ENCODE peak calls at places on chromosomes 6 and 20, in four cellular contexts. One of them, this sample, is unnamed.

GRCh38 chr6:117352466-117353081 is 73.2 kb downstream of the ROS1 start:
- DNase-seq in GM12878: no peak
- DNase-seq in SK-N-SH: no peak
- DNase-seq in H1: no peak
- DNase-seq in this sample: peak; percentile 29

GRCh38 chr20:47258745-47259695 is 97.5 kb downstream of the ZMYND8 start:
- DNase-seq in GM12878: peak; percentile 98
- DNase-seq in SK-N-SH: no peak
- DNase-seq in H1: no peak
- DNase-seq in this sample: no peak

GRCh38 chr6:16205377-16206144 is 32.8 kb upstream of the GMPR start:
- DNase-seq in GM12878: peak; percentile 95
- DNase-seq in SK-N-SH: peak; percentile 45
- DNase-seq in H1: no peak
- DNase-seq in this sample: no peak

GRCh38 chr6:80029442-80029841 is 25.0 kb downstream of the TTK start:
- DNase-seq in GM12878: peak; percentile 16
- DNase-seq in SK-N-SH: no peak
- DNase-seq in H1: no peak
- DNase-seq in this sample: no peak

GRCh38 chr6:13866291-13866690 is 51.9 kb upstream of the MCUR1 start:
- DNase-seq in GM12878: no peak
- DNase-seq in SK-N-SH: no peak
- DNase-seq in H1: no peak
- DNase-seq in this sample: no peak

GRCh38 chr20:63815869-63816268 is 15.2 kb downstream of the ZBTB46 start:
- DNase-seq in GM12878: no peak
- DNase-seq in SK-N-SH: no peak
- DNase-seq in H1: no peak
- DNase-seq in this sample: no peak

GRCh38 chr20:4956200-4956810 is 45.0 kb downstream of the SLC23A2 start:
- DNase-seq in GM12878: no peak
- DNase-seq in SK-N-SH: peak; percentile 61
- DNase-seq in H1: no peak
- DNase-seq in this sample: peak; percentile 76

GRCh38 chr6:48111575-48111974 is 578 bp upstream of the PTCHD4 start:
- DNase-seq in GM12878: no peak
- DNase-seq in SK-N-SH: no peak
- DNase-seq in H1: no peak
- DNase-seq in this sample: no peak

GRCh38 chr20:44166008-44166407 is 21.0 kb downstream of the JPH2 start:
- DNase-seq in GM12878: no peak
- DNase-seq in SK-N-SH: no peak
- DNase-seq in H1: no peak
- DNase-seq in this sample: peak; percentile 53

GRCh38 chr20:10322073-10323012 is 103.7 kb downstream of the SNAP25 start:
- DNase-seq in GM12878: no peak
- DNase-seq in SK-N-SH: peak; percentile 9
- DNase-seq in H1: no peak
- DNase-seq in this sample: no peak

GRCh38 chr6:28368522-28368921 is 18.8 kb downstream of the ZKSCAN3 start:
- DNase-seq in GM12878: peak; percentile 24
- DNase-seq in SK-N-SH: no peak
- DNase-seq in H1: no peak
- DNase-seq in this sample: no peak

GRCh38 chr6:33118525-33119123 is 42.8 kb downstream of the HLA-DPB1 start:
- DNase-seq in GM12878: no peak
- DNase-seq in SK-N-SH: peak; percentile 46
- DNase-seq in H1: no peak
- DNase-seq in this sample: peak; percentile 66

GRCh38 chr20:23920936-23921335 is 41.4 kb upstream of the CST5 start:
- DNase-seq in GM12878: no peak
- DNase-seq in SK-N-SH: peak; percentile 30
- DNase-seq in H1: no peak
- DNase-seq in this sample: no peak

GRCh38 chr20:63273635-63274380 is 1.2 kb downstream of the ARFGAP1 start:
- DNase-seq in GM12878: no peak
- DNase-seq in SK-N-SH: no peak
- DNase-seq in H1: no peak
- DNase-seq in this sample: peak; percentile 82

GRCh38 chr6:153231048-153231635 is 100.1 kb upstream of the RGS17 start:
- DNase-seq in GM12878: no peak
- DNase-seq in SK-N-SH: peak; percentile 51
- DNase-seq in H1: peak; percentile 58
- DNase-seq in this sample: peak; percentile 40

GRCh38 chr6:107386340-107386739 is 73.0 kb downstream of the PDSS2 start:
- DNase-seq in GM12878: no peak
- DNase-seq in SK-N-SH: no peak
- DNase-seq in H1: no peak
- DNase-seq in this sample: no peak

GRCh38 chr6:154894903-154895302 is 100.2 kb upstream of the TIAM2 start:
- DNase-seq in GM12878: no peak
- DNase-seq in SK-N-SH: no peak
- DNase-seq in H1: no peak
- DNase-seq in this sample: no peak

GRCh38 chr6:144297498-144298166 is 12.5 kb downstream of the UTRN start:
- DNase-seq in GM12878: no peak
- DNase-seq in SK-N-SH: no peak
- DNase-seq in H1: no peak
- DNase-seq in this sample: no peak

GRCh38 chr6:71333050-71333449 is 44.4 kb downstream of the OGFRL1 start:
- DNase-seq in GM12878: no peak
- DNase-seq in SK-N-SH: no peak
- DNase-seq in H1: no peak
- DNase-seq in this sample: no peak

GRCh38 chr20:48489656-48490055 is 338.1 kb downstream of the PREX1 start:
- DNase-seq in GM12878: no peak
- DNase-seq in SK-N-SH: peak; percentile 70
- DNase-seq in H1: no peak
- DNase-seq in this sample: no peak

GRCh38 chr6:73722318-73723060 is 26.5 kb downstream of the CD109 start:
- DNase-seq in GM12878: peak; percentile 46
- DNase-seq in SK-N-SH: no peak
- DNase-seq in H1: no peak
- DNase-seq in this sample: no peak

GRCh38 chr20:1426231-1426849 is 33.5 kb upstream of the FKBP1A start:
- DNase-seq in GM12878: no peak
- DNase-seq in SK-N-SH: peak; percentile 14
- DNase-seq in H1: no peak
- DNase-seq in this sample: no peak

GRCh38 chr20:325043-325888 is at the start of gene SOX12:
- DNase-seq in GM12878: peak; percentile 71
- DNase-seq in SK-N-SH: peak; percentile 91
- DNase-seq in H1: no peak
- DNase-seq in this sample: peak; percentile 96

GRCh38 chr20:327946-328563 is 2.7 kb downstream of the SOX12 start:
- DNase-seq in GM12878: no peak
- DNase-seq in SK-N-SH: no peak
- DNase-seq in H1: no peak
- DNase-seq in this sample: no peak

GRCh38 chr20:327041-327945 is 1.9 kb downstream of the SOX12 start:
- DNase-seq in GM12878: peak; percentile 68
- DNase-seq in SK-N-SH: peak; percentile 95
- DNase-seq in H1: peak; percentile 94
- DNase-seq in this sample: peak; percentile 95

GRCh38 chr20:325889-326644 is 715 bp downstream of the SOX12 start:
- DNase-seq in GM12878: no peak
- DNase-seq in SK-N-SH: peak; percentile 70
- DNase-seq in H1: no peak
- DNase-seq in this sample: peak; percentile 63

GRCh38 chr20:326645-327031 is 1.3 kb downstream of the SOX12 start:
- DNase-seq in GM12878: no peak
- DNase-seq in SK-N-SH: no peak
- DNase-seq in H1: no peak
- DNase-seq in this sample: no peak
- TF ChIP-seq TCF12 in GM12878: no peak
- TF ChIP-seq TCF12 in SK-N-SH: no peak
- TF ChIP-seq TCF12 in H1: no peak
- TF ChIP-seq TCF12 in this sample: no peak

GRCh38 chr20:12112089-12112474 is 194.4 kb downstream of the BTBD3 start:
- DNase-seq in GM12878: no peak
- DNase-seq in SK-N-SH: no peak
- DNase-seq in H1: no peak
- DNase-seq in this sample: no peak

GRCh38 chr20:12113075-12113467 is 195.4 kb downstream of the BTBD3 start:
- DNase-seq in GM12878: no peak
- DNase-seq in SK-N-SH: no peak
- DNase-seq in H1: no peak
- DNase-seq in this sample: no peak

GRCh38 chr20:12112665-12113064 is 195.0 kb downstream of the BTBD3 start:
- DNase-seq in GM12878: no peak
- DNase-seq in SK-N-SH: no peak
- DNase-seq in H1: no peak
- DNase-seq in this sample: no peak

GRCh38 chr20:12111431-12112088 is 193.9 kb downstream of the BTBD3 start:
- DNase-seq in GM12878: no peak
- DNase-seq in SK-N-SH: no peak
- DNase-seq in H1: no peak
- DNase-seq in this sample: no peak

DNA sequence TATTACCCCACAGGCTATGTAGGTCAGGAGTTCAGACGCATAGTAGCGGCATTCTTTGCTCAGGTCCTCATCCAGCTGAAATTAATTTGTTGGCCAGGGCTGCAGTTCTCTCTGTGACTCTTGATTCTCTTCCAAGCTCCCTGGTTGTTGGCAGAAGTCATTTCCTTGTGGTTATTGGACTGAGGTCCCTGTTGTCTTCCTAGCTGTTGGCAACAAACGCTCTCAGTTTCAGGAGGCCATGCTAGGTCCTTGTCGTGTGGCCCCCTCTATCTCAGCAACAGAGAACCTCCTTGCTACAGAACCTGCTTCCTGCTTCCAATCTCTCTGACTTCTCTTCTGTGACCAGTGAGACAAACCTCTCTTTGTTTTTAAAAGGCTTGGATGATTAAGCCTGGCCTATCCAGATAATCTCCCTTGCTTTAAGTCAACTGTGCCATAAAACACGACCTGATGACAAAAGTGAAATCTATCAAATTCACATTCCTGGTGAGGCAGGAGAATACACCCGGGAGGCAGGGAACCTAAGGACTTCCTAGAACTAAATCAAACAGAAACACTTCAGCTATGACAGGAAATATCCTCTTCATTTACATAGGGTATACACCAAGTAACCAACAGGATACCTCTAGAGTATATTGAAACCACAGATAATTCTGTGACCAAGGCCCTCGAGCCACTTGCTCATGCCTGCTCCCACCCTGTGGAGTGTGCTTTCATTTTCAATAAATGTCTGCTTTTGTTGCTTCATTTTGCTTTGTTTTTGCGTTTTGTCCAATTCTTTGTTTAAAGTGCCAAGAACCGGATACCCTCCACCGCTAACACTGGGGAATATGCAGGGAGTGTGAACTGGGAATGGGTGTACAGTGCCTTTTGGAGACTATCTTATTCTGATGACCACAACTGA is 196.0 kb downstream of the BTBD3 start:
- DNase-seq in GM12878: no peak
- DNase-seq in SK-N-SH: no peak
- DNase-seq in H1: no peak
- DNase-seq in this sample: no peak
- TF ChIP-seq TCF12 in GM12878: no peak
- TF ChIP-seq TCF12 in SK-N-SH: no peak
- TF ChIP-seq TCF12 in H1: no peak
- TF ChIP-seq TCF12 in this sample: no peak

DNA sequence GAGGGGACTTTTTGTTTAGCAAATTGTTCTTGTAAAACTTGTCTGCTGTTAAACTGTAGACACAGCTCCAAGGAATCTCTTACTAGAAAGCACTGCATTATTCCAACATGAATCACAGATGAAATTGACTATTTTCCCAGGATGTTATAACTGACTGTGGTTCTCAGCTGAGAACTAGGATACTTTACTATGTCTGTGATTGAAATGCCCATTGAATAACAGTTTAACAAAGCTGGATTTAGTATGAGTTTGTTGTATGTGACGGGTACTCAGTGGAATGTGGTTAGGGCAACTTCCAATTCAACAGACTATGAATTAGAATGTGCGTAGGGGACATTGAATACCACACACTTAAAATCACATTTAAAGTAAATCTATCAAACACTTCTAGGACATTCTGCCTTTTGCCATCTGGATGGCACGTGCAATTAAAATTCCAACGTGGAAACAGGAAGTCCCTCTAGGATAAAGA is 193.4 kb upstream of the PREP start:
- DNase-seq in GM12878: no peak
- DNase-seq in SK-N-SH: no peak
- DNase-seq in H1: no peak
- DNase-seq in this sample: no peak
- TF ChIP-seq TCF12 in GM12878: no peak
- TF ChIP-seq TCF12 in SK-N-SH: peak; percentile 89
- TF ChIP-seq TCF12 in H1: no peak
- TF ChIP-seq TCF12 in this sample: no peak

DNA sequence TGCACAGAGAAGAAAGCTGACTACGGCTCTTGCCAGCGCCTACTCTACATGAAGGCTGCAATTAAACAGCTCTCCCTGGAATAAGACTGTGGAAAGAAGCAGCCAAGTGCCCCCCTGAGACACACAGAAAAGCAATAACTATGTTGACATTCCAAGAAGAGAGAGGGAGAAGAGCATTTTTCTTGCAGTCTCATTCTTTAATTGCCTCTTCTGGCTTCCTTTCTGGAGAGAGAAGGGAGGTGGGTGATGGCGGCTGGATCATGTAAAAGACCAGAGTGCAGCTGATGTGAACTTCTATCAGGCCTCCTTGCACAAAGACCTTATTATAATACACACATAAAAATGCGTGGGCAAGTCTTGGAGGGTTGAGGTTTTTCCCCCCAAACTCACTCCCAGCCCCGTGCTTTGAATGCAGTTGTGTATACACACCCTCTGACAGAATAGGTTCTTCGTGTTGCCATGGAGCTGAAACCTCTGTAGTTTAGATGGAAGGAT is 44.5 kb downstream of the HIVEP2 start:
- DNase-seq in GM12878: no peak
- DNase-seq in SK-N-SH: no peak
- DNase-seq in H1: no peak
- DNase-seq in this sample: no peak
- TF ChIP-seq TCF12 in GM12878: no peak
- TF ChIP-seq TCF12 in SK-N-SH: no peak
- TF ChIP-seq TCF12 in H1: no peak
- TF ChIP-seq TCF12 in this sample: no peak

DNA sequence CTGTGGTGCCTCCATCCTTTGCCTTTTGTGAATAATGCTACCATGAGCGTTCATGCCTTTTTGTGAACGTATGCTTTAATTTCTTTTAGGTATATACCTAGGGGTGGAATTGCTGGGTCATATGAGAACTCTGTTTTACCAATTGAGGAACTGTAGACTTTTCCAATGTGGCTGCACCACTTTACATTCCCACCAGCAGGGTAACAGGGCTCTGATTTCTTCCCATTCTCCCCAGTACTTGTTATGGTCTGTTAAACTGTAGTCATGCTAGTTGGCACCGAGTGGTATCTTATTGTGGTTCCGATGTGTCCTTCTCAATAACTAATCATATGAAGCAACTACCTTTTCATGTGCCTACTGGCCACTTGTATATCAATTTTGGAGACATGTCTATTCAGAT is 312.1 kb downstream of the GMDS start:
- DNase-seq in GM12878: no peak
- DNase-seq in SK-N-SH: no peak
- DNase-seq in H1: no peak
- DNase-seq in this sample: no peak
- TF ChIP-seq TCF12 in GM12878: no peak
- TF ChIP-seq TCF12 in SK-N-SH: no peak
- TF ChIP-seq TCF12 in H1: no peak
- TF ChIP-seq TCF12 in this sample: no peak

GRCh38 chr20:57762531-57763234 is 52.9 kb upstream of the PMEPA1 start:
- DNase-seq in GM12878: no peak
- DNase-seq in SK-N-SH: no peak
- DNase-seq in H1: no peak
- DNase-seq in this sample: no peak
- TF ChIP-seq TCF12 in GM12878: no peak
- TF ChIP-seq TCF12 in SK-N-SH: no peak
- TF ChIP-seq TCF12 in H1: no peak
- TF ChIP-seq TCF12 in this sample: no peak

This sample was measured in HepG2.